ENCODE peak calls at places on chromosomes 1 and 21, in six cellular contexts. P is memory B cell, S is ELR, C is astrocyte of the cerebellum, V is astrocyte of the hippocampus, M is IMR-90. W is an unnamed sample.

GRCh38 chr1:65284229-65284628 is 25.1 kb upstream of the DNAJC6 start:
- DNase-seq in P (no peak), S (no peak), C (no peak), V (no peak), M (no peak), W (no peak)

GRCh38 chr1:111672338-111672737 is 52.7 kb downstream of the RAP1A start:
- DNase-seq in P (no peak), S (no peak), C (no peak), V (no peak), M (peak), W (no peak)

GRCh38 chr1:30368841-30369240 is 354.5 kb downstream of the MATN1 start:
- DNase-seq in P (no peak), S (no peak), C (no peak), V (no peak), M (no peak), W (no peak)

GRCh38 chr1:94130851-94131595 is 10.1 kb upstream of the ABCA4 start:
- DNase-seq in P (no peak), S (peak), C (peak), V (peak), M (peak), W (no peak)

GRCh38 chr1:112614460-112615065 is 4.4 kb downstream of the ST7L start:
- DNase-seq in P (peak), S (peak), C (peak), V (peak), M (peak), W (no peak)

GRCh38 chr1:91546876-91547275 is 46.2 kb downstream of the CDC7 start:
- DNase-seq in P (no peak), S (no peak), C (no peak), V (no peak), M (no peak), W (no peak)

GRCh38 chr1:27382950-27383627 is at the start of gene CD164L2:
- DNase-seq in P (no peak), S (no peak), C (no peak), V (no peak), M (no peak), W (no peak)

GRCh38 chr1:118186026-118186425 is 998 bp upstream of the SPAG17 start:
- DNase-seq in P (no peak), S (no peak), C (no peak), V (no peak), M (no peak), W (no peak)

GRCh38 chr1:17215545-17215890 is 10.6 kb downstream of the PADI1 start:
- DNase-seq in P (no peak), S (peak), C (no peak), V (peak), M (no peak), W (no peak)

GRCh38 chr1:18557621-18558465 is 72.8 kb upstream of the PAX7 start:
- DNase-seq in P (no peak), S (no peak), C (no peak), V (peak), M (no peak), W (no peak)

GRCh38 chr1:153543738-153544135 is 1.9 kb downstream of the S100A4 start:
- DNase-seq in P (no peak), S (no peak), C (no peak), V (no peak), M (no peak), W (no peak)

GRCh38 chr1:208029381-208030319 is 118.7 kb upstream of the CD34 start:
- DNase-seq in P (no peak), S (peak), C (peak), V (peak), M (peak), W (no peak)

GRCh38 chr1:241423541-241424479 is 66.8 kb upstream of the RGS7 start:
- DNase-seq in P (peak), S (peak), C (no peak), V (peak), M (peak), W (no peak)

GRCh38 chr1:30088594-30089556 is 634.5 kb downstream of the MATN1 start:
- DNase-seq in P (no peak), S (no peak), C (no peak), V (peak), M (no peak), W (peak)

GRCh38 chr1:22556391-22557104 is 6.7 kb upstream of the EPHA8 start:
- DNase-seq in P (no peak), S (no peak), C (no peak), V (no peak), M (no peak), W (no peak)

GRCh38 chr21:41121785-41122415 is 46.1 kb upstream of the BACE2 start:
- DNase-seq in P (peak), S (peak), C (peak), V (peak), M (peak), W (peak)

GRCh38 chr1:158146165-158146564 is 34.5 kb upstream of the CD1D start:
- DNase-seq in P (no peak), S (peak), C (no peak), V (no peak), M (peak), W (no peak)

GRCh38 chr1:150575072-150575489 is 4.3 kb downstream of the MCL1 start:
- DNase-seq in P (no peak), S (peak), C (no peak), V (peak), M (no peak), W (no peak)

GRCh38 chr1:29975036-29975694 is 738.8 kb downstream of the PTPRU start:
- DNase-seq in P (no peak), S (peak), C (peak), V (peak), M (peak), W (no peak)

GRCh38 chr1:77553568-77554291 is 128.7 kb downstream of the ZZZ3 start:
- DNase-seq in P (no peak), S (no peak), C (no peak), V (no peak), M (no peak), W (no peak)

GRCh38 chr21:32306021-32306780 is 7.5 kb downstream of the MRAP start:
- DNase-seq in P (no peak), S (peak), C (no peak), V (no peak), M (no peak), W (no peak)

GRCh38 chr21:35696644-35697043 is 363.7 kb downstream of the SETD4 start:
- DNase-seq in P (no peak), S (no peak), C (no peak), V (peak), M (no peak), W (no peak)

GRCh38 chr1:240611619-240612490 is at the start of gene GREM2:
- DNase-seq in P (no peak), S (peak), C (peak), V (peak), M (peak), W (no peak)

GRCh38 chr1:84653130-84653680 is 37.1 kb downstream of the SSX2IP start:
- DNase-seq in P (no peak), S (peak), C (no peak), V (no peak), M (peak), W (no peak)

GRCh38 chr1:8660455-8660854 is 157.0 kb downstream of the RERE start:
- DNase-seq in P (no peak), S (peak), C (peak), V (peak), M (peak), W (no peak)

GRCh38 chr1:201645956-201646355 is 107.0 kb downstream of the NAV1 start:
- DNase-seq in P (no peak), S (peak), C (no peak), V (no peak), M (peak), W (no peak)

GRCh38 chr1:92356956-92357355 is 58.1 kb downstream of the RPAP2 start:
- DNase-seq in P (no peak), S (peak), C (no peak), V (no peak), M (peak), W (no peak)

GRCh38 chr1:29964718-29965533 is 728.6 kb downstream of the PTPRU start:
- DNase-seq in P (no peak), S (no peak), C (no peak), V (peak), M (no peak), W (no peak)

GRCh38 chr1:25773441-25774125 is 26.4 kb upstream of the SELENON start:
- DNase-seq in P (no peak), S (peak), C (no peak), V (no peak), M (peak), W (no peak)